ENCODE peak calls at places on chromosome 2, in six cellular contexts. One of them, this sample, is unnamed.
A peak's percentile ranks its signal among the peaks of the same experiment; 100 is the strongest.

GRCh38 chr2:8575011-8575750 is 106.7 kb upstream of the ID2 start:
- DNase-seq in heart left ventricle: peak; percentile 53
- DNase-seq in endothelial cell of umbilical vein: no peak
- DNase-seq in HCT116: no peak
- DNase-seq in heart right ventricle: no peak
- DNase-seq in transverse colon: peak; percentile 39
- DNase-seq in this sample: no peak

GRCh38 chr2:70094978-70095832 is 7.9 kb downstream of the PCBP1 start:
- DNase-seq in transverse colon: peak; percentile 58
- DNase-seq in endothelial cell of umbilical vein: peak; percentile 78
- DNase-seq in HCT116: no peak
- DNase-seq in heart right ventricle: peak; percentile 70
- DNase-seq in heart left ventricle: peak; percentile 67
- DNase-seq in this sample: peak; percentile 71

GRCh38 chr2:191622374-191623320 is 55.3 kb upstream of the NABP1 start:
- DNase-seq in heart left ventricle: no peak
- DNase-seq in heart right ventricle: no peak
- DNase-seq in transverse colon: no peak
- DNase-seq in endothelial cell of umbilical vein: no peak
- DNase-seq in HCT116: no peak
- DNase-seq in this sample: no peak

GRCh38 chr2:224780096-224780495 is 63.9 kb upstream of the CCDC195 start:
- DNase-seq in heart right ventricle: no peak
- DNase-seq in HCT116: no peak
- DNase-seq in transverse colon: no peak
- DNase-seq in endothelial cell of umbilical vein: no peak
- DNase-seq in heart left ventricle: no peak
- DNase-seq in this sample: no peak

GRCh38 chr2:143936758-143937562 is 583.0 kb downstream of the ZEB2 start:
- DNase-seq in endothelial cell of umbilical vein: peak; percentile 48
- DNase-seq in transverse colon: no peak
- DNase-seq in HCT116: no peak
- DNase-seq in heart left ventricle: peak; percentile 38
- DNase-seq in heart right ventricle: peak; percentile 10
- DNase-seq in this sample: no peak

GRCh38 chr2:175275499-175275898 is 94.0 kb upstream of the ATP5MC3 start:
- DNase-seq in HCT116: no peak
- DNase-seq in transverse colon: no peak
- DNase-seq in heart left ventricle: no peak
- DNase-seq in endothelial cell of umbilical vein: no peak
- DNase-seq in heart right ventricle: no peak
- DNase-seq in this sample: no peak

GRCh38 chr2:169714699-169715098 is 18.9 kb upstream of the KLHL23 start:
- DNase-seq in transverse colon: no peak
- DNase-seq in HCT116: no peak
- DNase-seq in heart right ventricle: no peak
- DNase-seq in heart left ventricle: no peak
- DNase-seq in endothelial cell of umbilical vein: no peak
- DNase-seq in this sample: no peak

GRCh38 chr2:28274911-28275685 is 117.6 kb upstream of the FOSL2 start:
- DNase-seq in heart left ventricle: peak; percentile 44
- DNase-seq in endothelial cell of umbilical vein: peak; percentile 97
- DNase-seq in transverse colon: peak; percentile 82
- DNase-seq in HCT116: peak; percentile 79
- DNase-seq in heart right ventricle: peak; percentile 57
- DNase-seq in this sample: peak; percentile 59

GRCh38 chr2:44655401-44655864 is 286.1 kb upstream of the SIX3 start:
- DNase-seq in heart right ventricle: no peak
- DNase-seq in HCT116: no peak
- DNase-seq in transverse colon: no peak
- DNase-seq in heart left ventricle: no peak
- DNase-seq in endothelial cell of umbilical vein: no peak
- DNase-seq in this sample: no peak

GRCh38 chr2:101140237-101140636 is 10.9 kb downstream of the TBC1D8 start:
- DNase-seq in HCT116: no peak
- DNase-seq in transverse colon: no peak
- DNase-seq in heart right ventricle: no peak
- DNase-seq in endothelial cell of umbilical vein: no peak
- DNase-seq in heart left ventricle: no peak
- DNase-seq in this sample: no peak

GRCh38 chr2:26269571-26270170 is 24.9 kb downstream of the HADHB start:
- DNase-seq in endothelial cell of umbilical vein: no peak
- DNase-seq in HCT116: no peak
- DNase-seq in transverse colon: no peak
- DNase-seq in heart right ventricle: no peak
- DNase-seq in heart left ventricle: no peak
- DNase-seq in this sample: no peak

GRCh38 chr2:194867328-194867727 is 789.7 kb upstream of the SLC39A10 start:
- DNase-seq in endothelial cell of umbilical vein: peak; percentile 47
- DNase-seq in HCT116: no peak
- DNase-seq in heart left ventricle: no peak
- DNase-seq in transverse colon: no peak
- DNase-seq in heart right ventricle: no peak
- DNase-seq in this sample: no peak

GRCh38 chr2:151999058-151999457 is 99.8 kb downstream of the CACNB4 start:
- DNase-seq in heart right ventricle: peak; percentile 31
- DNase-seq in heart left ventricle: peak; percentile 41
- DNase-seq in endothelial cell of umbilical vein: peak; percentile 37
- DNase-seq in transverse colon: peak; percentile 34
- DNase-seq in HCT116: peak; percentile 62
- DNase-seq in this sample: peak; percentile 59

GRCh38 chr2:216349366-216349765 is 22.9 kb downstream of the MARCHF4 start:
- DNase-seq in transverse colon: no peak
- DNase-seq in heart left ventricle: no peak
- DNase-seq in HCT116: no peak
- DNase-seq in heart right ventricle: no peak
- DNase-seq in endothelial cell of umbilical vein: no peak
- DNase-seq in this sample: no peak

GRCh38 chr2:33322099-33322498 is 154.3 kb upstream of the RASGRP3 start:
- DNase-seq in heart right ventricle: peak; percentile 40
- DNase-seq in heart left ventricle: peak; percentile 21
- DNase-seq in transverse colon: no peak
- DNase-seq in HCT116: no peak
- DNase-seq in endothelial cell of umbilical vein: peak; percentile 90
- DNase-seq in this sample: no peak

GRCh38 chr2:47065771-47066380 is 89.2 kb downstream of the STPG4 start:
- DNase-seq in endothelial cell of umbilical vein: peak; percentile 71
- DNase-seq in heart right ventricle: no peak
- DNase-seq in transverse colon: peak; percentile 60
- DNase-seq in heart left ventricle: peak; percentile 41
- DNase-seq in HCT116: no peak
- DNase-seq in this sample: no peak

GRCh38 chr2:107362973-107363372 is 463.7 kb upstream of the RGPD4 start:
- DNase-seq in heart left ventricle: no peak
- DNase-seq in transverse colon: no peak
- DNase-seq in endothelial cell of umbilical vein: no peak
- DNase-seq in heart right ventricle: no peak
- DNase-seq in HCT116: no peak
- DNase-seq in this sample: no peak

GRCh38 chr2:226478121-226478809 is 321.4 kb downstream of the IRS1 start:
- DNase-seq in transverse colon: peak; percentile 10
- DNase-seq in endothelial cell of umbilical vein: peak; percentile 72
- DNase-seq in heart right ventricle: peak; percentile 13
- DNase-seq in HCT116: peak; percentile 82
- DNase-seq in heart left ventricle: peak; percentile 26
- DNase-seq in this sample: peak; percentile 76

GRCh38 chr2:57990118-57990725 is 56.4 kb upstream of the VRK2 start:
- DNase-seq in transverse colon: no peak
- DNase-seq in heart left ventricle: no peak
- DNase-seq in HCT116: no peak
- DNase-seq in heart right ventricle: no peak
- DNase-seq in endothelial cell of umbilical vein: no peak
- DNase-seq in this sample: no peak

GRCh38 chr2:77954931-77955330 is 432.8 kb upstream of the LRRTM4 start:
- DNase-seq in heart left ventricle: no peak
- DNase-seq in transverse colon: no peak
- DNase-seq in HCT116: no peak
- DNase-seq in heart right ventricle: no peak
- DNase-seq in endothelial cell of umbilical vein: no peak
- DNase-seq in this sample: no peak
- TF ChIP-seq CTCF in heart left ventricle: no peak
- TF ChIP-seq CTCF in transverse colon: no peak
- TF ChIP-seq CTCF in HCT116: no peak
- TF ChIP-seq CTCF in heart right ventricle: no peak
- TF ChIP-seq CTCF in endothelial cell of umbilical vein: no peak
- TF ChIP-seq CTCF in this sample: no peak

GRCh38 chr2:189293164-189293563 is 113.6 kb upstream of the COL5A2 start:
- DNase-seq in heart left ventricle: no peak
- DNase-seq in HCT116: no peak
- DNase-seq in transverse colon: no peak
- DNase-seq in heart right ventricle: no peak
- DNase-seq in endothelial cell of umbilical vein: no peak
- DNase-seq in this sample: no peak

GRCh38 chr2:189287363-189287762 is 107.8 kb upstream of the COL5A2 start:
- DNase-seq in endothelial cell of umbilical vein: no peak
- DNase-seq in transverse colon: no peak
- DNase-seq in heart left ventricle: no peak
- DNase-seq in HCT116: no peak
- DNase-seq in heart right ventricle: no peak
- DNase-seq in this sample: no peak

GRCh38 chr2:189287982-189288494 is 108.5 kb upstream of the COL5A2 start:
- DNase-seq in heart left ventricle: no peak
- DNase-seq in HCT116: peak; percentile 34
- DNase-seq in heart right ventricle: no peak
- DNase-seq in endothelial cell of umbilical vein: peak; percentile 82
- DNase-seq in transverse colon: no peak
- DNase-seq in this sample: no peak

GRCh38 chr2:189285962-189286648 is 106.5 kb upstream of the COL5A2 start:
- DNase-seq in HCT116: no peak
- DNase-seq in endothelial cell of umbilical vein: peak; percentile 75
- DNase-seq in transverse colon: no peak
- DNase-seq in heart left ventricle: no peak
- DNase-seq in heart right ventricle: no peak
- DNase-seq in this sample: no peak

DNA sequence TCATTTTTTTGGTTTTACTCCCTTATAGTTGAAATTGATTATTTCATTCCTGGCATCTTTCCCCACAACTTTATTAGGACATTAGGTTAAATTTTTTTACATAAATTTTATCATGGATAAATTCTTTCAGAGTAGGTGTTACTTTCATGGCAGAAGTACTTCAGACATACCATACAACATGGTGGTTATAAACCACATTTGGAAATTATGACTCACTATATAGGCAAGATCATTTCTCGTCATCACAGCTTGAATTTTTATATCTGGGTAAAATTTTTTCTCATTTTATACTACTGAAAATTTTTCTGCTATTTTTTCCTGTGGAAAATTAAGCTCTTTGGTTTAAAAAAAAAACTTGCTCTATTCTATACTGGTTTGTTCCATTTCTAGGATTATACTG is 111.9 kb upstream of the COL5A2 start:
- DNase-seq in heart right ventricle: no peak
- DNase-seq in HCT116: no peak
- DNase-seq in heart left ventricle: no peak
- DNase-seq in endothelial cell of umbilical vein: no peak
- DNase-seq in transverse colon: no peak
- DNase-seq in this sample: no peak
- H3K27ac ChIP-seq in heart right ventricle: no peak overlapping the region
- H3K27ac ChIP-seq in HCT116: no peak overlapping the region
- H3K27ac ChIP-seq in heart left ventricle: no peak overlapping the region
- H3K27ac ChIP-seq in endothelial cell of umbilical vein: no peak overlapping the region
- H3K27ac ChIP-seq in transverse colon: no peak overlapping the region
- H3K27ac ChIP-seq in this sample: no peak overlapping the region

GRCh38 chr2:9693138-9693520 is 62.3 kb upstream of the YWHAQ start:
- DNase-seq in heart left ventricle: peak; percentile 69
- DNase-seq in HCT116: no peak
- DNase-seq in endothelial cell of umbilical vein: no peak
- DNase-seq in transverse colon: no peak
- DNase-seq in heart right ventricle: peak; percentile 75
- DNase-seq in this sample: peak; percentile 77
- H3K4me3 ChIP-seq in heart left ventricle: no peak overlapping the region
- H3K4me3 ChIP-seq in HCT116: no peak overlapping the region
- H3K4me3 ChIP-seq in endothelial cell of umbilical vein: no peak overlapping the region
- H3K4me3 ChIP-seq in transverse colon: no peak overlapping the region
- H3K4me3 ChIP-seq in heart right ventricle: peak overlapping the region; percentile 17
- H3K4me3 ChIP-seq in this sample: no peak overlapping the region

GRCh38 chr2:46131-46470 is 204 bp downstream of the FAM110C start:
- DNase-seq in heart right ventricle: no peak
- DNase-seq in transverse colon: no peak
- DNase-seq in heart left ventricle: no peak
- DNase-seq in endothelial cell of umbilical vein: no peak
- DNase-seq in HCT116: no peak
- DNase-seq in this sample: no peak
- TF ChIP-seq CTCF in heart right ventricle: no peak
- TF ChIP-seq CTCF in transverse colon: no peak
- TF ChIP-seq CTCF in heart left ventricle: no peak
- TF ChIP-seq CTCF in endothelial cell of umbilical vein: no peak
- TF ChIP-seq CTCF in HCT116: no peak
- TF ChIP-seq CTCF in this sample: no peak

DNA sequence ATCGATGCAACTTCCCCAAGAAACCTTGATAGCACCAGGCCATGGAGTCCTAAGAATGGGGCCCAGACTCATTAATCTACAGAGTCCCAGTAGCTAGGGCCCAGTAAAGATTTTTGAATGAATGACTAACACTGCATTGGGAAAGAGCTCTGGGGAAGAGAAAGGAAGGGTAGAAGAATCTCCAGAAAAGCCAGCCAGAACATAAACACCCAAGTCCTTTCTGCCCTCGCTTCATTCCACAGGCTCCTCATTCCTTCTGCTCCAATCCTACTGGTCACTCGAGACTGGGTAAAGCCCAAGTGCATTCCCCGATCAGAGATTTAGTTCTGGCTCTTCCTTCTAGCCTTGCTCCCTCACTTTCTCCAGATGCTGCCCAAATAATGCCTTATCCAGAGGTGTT is 44.3 kb downstream of the CYRIA start:
- DNase-seq in HCT116: no peak
- DNase-seq in heart right ventricle: no peak
- DNase-seq in heart left ventricle: no peak
- DNase-seq in transverse colon: no peak
- DNase-seq in endothelial cell of umbilical vein: no peak
- DNase-seq in this sample: no peak
- H3K27ac ChIP-seq in HCT116: no peak overlapping the region
- H3K27ac ChIP-seq in heart right ventricle: no peak overlapping the region
- H3K27ac ChIP-seq in heart left ventricle: no peak overlapping the region
- H3K27ac ChIP-seq in transverse colon: peak overlapping the region; percentile 42
- H3K27ac ChIP-seq in endothelial cell of umbilical vein: no peak overlapping the region
- H3K27ac ChIP-seq in this sample: no peak overlapping the region

DNA sequence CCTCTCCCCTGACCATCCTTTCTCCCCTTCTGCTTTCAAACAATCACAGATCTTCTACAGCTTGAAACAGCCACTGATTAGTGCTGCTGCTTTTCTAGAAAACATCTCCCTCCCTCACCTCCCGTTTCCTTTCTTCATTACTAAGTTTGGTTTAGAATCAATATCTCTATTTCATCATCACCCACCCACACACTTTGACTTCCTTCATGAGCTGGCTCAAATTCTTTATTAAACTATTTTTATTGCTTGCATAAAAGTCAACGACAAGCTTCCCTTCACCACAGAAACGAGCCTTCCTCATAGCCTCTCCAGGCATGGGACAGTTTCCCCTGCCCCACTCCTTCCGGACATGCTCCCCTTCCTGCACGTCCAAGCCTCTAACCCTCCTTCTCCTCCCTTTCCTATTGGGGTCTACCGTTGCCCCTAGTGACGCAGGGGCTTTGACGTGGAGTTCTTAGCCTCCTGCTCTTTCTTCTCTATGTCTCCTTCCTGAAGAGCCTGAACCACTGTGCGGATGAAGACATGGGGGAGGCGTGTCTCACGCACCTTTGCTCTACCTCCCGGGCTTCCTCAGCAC is 172.0 kb downstream of the AFF3 start:
- DNase-seq in heart right ventricle: no peak
- DNase-seq in HCT116: no peak
- DNase-seq in heart left ventricle: no peak
- DNase-seq in transverse colon: no peak
- DNase-seq in endothelial cell of umbilical vein: no peak
- DNase-seq in this sample: no peak
- H3K4me3 ChIP-seq in heart right ventricle: no peak overlapping the region
- H3K4me3 ChIP-seq in HCT116: no peak overlapping the region
- H3K4me3 ChIP-seq in heart left ventricle: no peak overlapping the region
- H3K4me3 ChIP-seq in transverse colon: no peak overlapping the region
- H3K4me3 ChIP-seq in endothelial cell of umbilical vein: no peak overlapping the region
- H3K4me3 ChIP-seq in this sample: no peak overlapping the region